ENCODE peak calls at places on chromosomes 2 and 18, in six cellular contexts. C is neuronal stem cell, K is IMR-90, S is trophoblast cell, B is mesenchymal stem cell, F is H1. D is an unnamed sample.

GRCh38 chr2:96510931-96511595 is 5.9 kb upstream of the NEURL3 start:
- DNase-seq in K (no peak), F (no peak), C (no peak), B (no peak), S (no peak), D (no peak)

GRCh38 chr18:63237911-63238710 is 81.5 kb downstream of the BCL2 start:
- DNase-seq in S (peak), B (peak), F (peak), K (peak), C (peak), D (peak)

GRCh38 chr2:217402622-217403383 is 542.9 kb upstream of the TNP1 start:
- DNase-seq in S (no peak), K (no peak), C (no peak), F (no peak), B (no peak), D (no peak)

GRCh38 chr2:241774419-241775222 is 2.0 kb upstream of the GAL3ST2 start:
- DNase-seq in C (no peak), S (no peak), F (no peak), B (peak), K (peak), D (peak)

GRCh38 chr2:96359310-96359709 is 23.7 kb downstream of the NCAPH start:
- DNase-seq in K (no peak), B (no peak), F (no peak), C (no peak), S (no peak), D (no peak)

GRCh38 chr2:241894056-241894641 is 24.6 kb downstream of the RTP5 start:
- DNase-seq in S (peak), K (no peak), F (no peak), B (no peak), C (no peak), D (peak)

GRCh38 chr2:28662468-28663095 is 89.0 kb upstream of the PPP1CB start:
- DNase-seq in F (no peak), C (no peak), B (peak), K (peak), S (no peak), D (no peak)

GRCh38 chr2:15984367-15985255 is 44.3 kb downstream of the MYCN start:
- DNase-seq in F (no peak), S (no peak), B (no peak), K (no peak), C (peak), D (peak)

GRCh38 chr2:222572761-222573174 is 83.1 kb downstream of the FARSB start:
- DNase-seq in B (peak), C (no peak), F (no peak), S (no peak), K (peak), D (no peak)

GRCh38 chr2:42939411-42940206 is 147.2 kb upstream of the HAAO start:
- DNase-seq in B (no peak), S (no peak), K (no peak), C (no peak), F (no peak), D (no peak)

GRCh38 chr2:55151721-55152433 is 80.2 kb downstream of the CLHC1 start:
- DNase-seq in C (no peak), S (no peak), B (peak), F (no peak), K (peak), D (no peak)

GRCh38 chr18:34548120-34548972 is 161.8 kb upstream of the DTNA start:
- DNase-seq in K (no peak), S (no peak), B (no peak), C (no peak), F (peak), D (no peak)

GRCh38 chr18:68847219-68847860 is 49.5 kb downstream of the CCDC102B start:
- DNase-seq in C (no peak), B (peak), F (no peak), K (peak), S (no peak), D (no peak)

GRCh38 chr2:173589604-173590277 is 235.1 kb downstream of the CDCA7 start:
- DNase-seq in S (peak), B (no peak), C (no peak), F (no peak), K (peak), D (no peak)

GRCh38 chr2:152500777-152501176 is 165.8 kb downstream of the FMNL2 start:
- DNase-seq in S (no peak), K (no peak), B (no peak), C (no peak), F (no peak), D (no peak)

GRCh38 chr18:28201056-28201455 is 24.1 kb upstream of the CDH2 start:
- DNase-seq in B (no peak), K (no peak), S (no peak), C (no peak), F (no peak), D (no peak)

GRCh38 chr2:202681688-202682205 is 47.0 kb downstream of the FAM117B start:
- DNase-seq in F (no peak), S (no peak), B (no peak), C (no peak), K (no peak), D (no peak)

GRCh38 chr2:15675456-15676195 is 84.0 kb downstream of the DDX1 start:
- DNase-seq in C (no peak), S (no peak), B (peak), F (no peak), K (no peak), D (no peak)

GRCh38 chr2:58634653-58635347 is 393.7 kb upstream of the FANCL start:
- DNase-seq in B (peak), C (no peak), F (peak), S (peak), K (no peak), D (no peak)

GRCh38 chr2:171798156-171798815 is 95.8 kb downstream of the SLC25A12 start:
- DNase-seq in F (no peak), B (peak), K (peak), C (peak), S (no peak), D (no peak)

GRCh38 chr2:98604547-98604946 is 3.8 kb downstream of the COA5 start:
- DNase-seq in C (no peak), S (no peak), F (no peak), K (no peak), B (no peak), D (no peak)

GRCh38 chr2:109436635-109437225 is 177.0 kb downstream of the SEPTIN10 start:
- DNase-seq in B (no peak), S (no peak), C (no peak), K (no peak), F (no peak), D (no peak)

GRCh38 chr2:62284471-62284870 is 88.6 kb downstream of the B3GNT2 start:
- DNase-seq in B (no peak), S (no peak), C (no peak), K (no peak), F (no peak), D (no peak)

GRCh38 chr2:50613161-50613560 is 418.8 kb downstream of the NRXN1 start:
- DNase-seq in F (no peak), K (peak), S (no peak), B (peak), C (no peak), D (no peak)

GRCh38 chr2:127220102-127220806 is at the start of gene CYP27C1:
- DNase-seq in K (no peak), F (no peak), B (peak), C (peak), S (no peak), D (peak)

GRCh38 chr2:136327162-136327852 is 209.4 kb upstream of the CXCR4 start:
- DNase-seq in S (peak), K (peak), B (peak), C (no peak), F (no peak), D (no peak)

GRCh38 chr18:67300498-67300897 is 216.0 kb downstream of the DSEL start:
- DNase-seq in S (no peak), B (no peak), C (peak), K (no peak), F (no peak), D (no peak)

DNA sequence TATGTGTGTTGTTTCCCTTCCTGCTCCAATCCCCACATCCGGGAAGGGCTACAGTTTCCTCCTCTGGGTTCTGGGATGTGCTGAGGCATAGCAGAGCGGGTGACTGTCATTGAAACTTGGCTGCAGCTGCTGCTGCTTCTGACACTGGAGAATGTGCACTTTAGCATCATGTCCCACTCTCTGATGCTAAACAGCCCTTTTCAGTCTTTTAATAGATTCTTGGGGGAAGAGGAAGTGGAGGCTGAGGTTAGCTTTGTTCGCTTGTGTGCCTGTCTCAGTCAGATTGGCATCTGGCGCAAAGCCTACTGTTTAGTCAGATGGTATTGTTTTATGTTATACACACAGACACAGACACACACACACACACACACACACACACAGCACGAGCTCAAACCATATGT is 136.5 kb upstream of the RND3 start:
- DNase-seq in B (no peak), C (no peak), K (no peak), F (no peak), S (no peak), D (no peak)
- H3K14ac ChIP-seq in B (no peak), C (no peak), K (peak), F (no peak), S (no peak), D (no peak)

GRCh38 chr2:160402997-160403979 is 90.3 kb downstream of the RBMS1 start:
- DNase-seq in F (no peak), K (peak), S (no peak), B (peak), C (no peak), D (no peak)
- H3K14ac ChIP-seq in F (no peak), K (peak), S (no peak), B (no peak), C (no peak), D (no peak)

GRCh38 chr2:37350034-37350433 is 5.6 kb downstream of the QPCT start:
- DNase-seq in K (no peak), B (peak), S (no peak), C (no peak), F (no peak), D (no peak)
- H3K14ac ChIP-seq in K (no peak), B (no peak), S (no peak), C (no peak), F (no peak), D (no peak)

DNA sequence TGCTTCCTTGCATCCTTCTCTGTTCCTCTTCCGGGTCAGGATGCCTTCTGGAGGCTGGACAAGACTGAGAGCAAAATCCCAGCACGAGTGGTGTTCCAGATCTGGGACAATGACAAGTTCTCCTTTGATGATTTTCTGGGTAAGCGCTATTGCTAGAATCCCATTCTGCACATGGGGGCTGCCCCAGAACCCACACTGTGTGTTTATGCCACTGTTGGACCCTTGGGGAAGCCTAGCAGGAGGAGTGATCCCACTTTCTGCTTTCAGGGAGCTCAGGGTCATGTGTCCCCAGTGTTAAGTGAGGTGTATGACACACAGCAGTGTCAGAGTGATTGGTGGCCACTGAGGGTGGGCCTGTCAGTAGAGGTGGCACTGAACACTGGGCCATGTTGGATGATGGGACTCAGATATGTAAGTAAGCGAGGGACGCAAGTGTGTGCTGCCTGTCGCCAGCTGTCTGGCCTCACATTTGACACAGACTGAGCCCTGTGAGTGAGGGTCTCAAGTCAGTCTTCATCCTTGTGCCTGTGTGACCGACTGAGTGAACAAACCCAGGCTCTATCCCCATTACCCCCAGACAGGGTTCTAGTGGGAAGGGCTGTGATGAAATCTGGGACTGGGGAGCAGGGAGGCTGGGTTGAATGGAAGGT is 220.9 kb downstream of the DYSF start:
- DNase-seq in F (no peak), S (no peak), K (no peak), B (no peak), C (no peak), D (peak)
- H3K14ac ChIP-seq in F (no peak), S (no peak), K (no peak), B (no peak), C (no peak), D (no peak)

DNA sequence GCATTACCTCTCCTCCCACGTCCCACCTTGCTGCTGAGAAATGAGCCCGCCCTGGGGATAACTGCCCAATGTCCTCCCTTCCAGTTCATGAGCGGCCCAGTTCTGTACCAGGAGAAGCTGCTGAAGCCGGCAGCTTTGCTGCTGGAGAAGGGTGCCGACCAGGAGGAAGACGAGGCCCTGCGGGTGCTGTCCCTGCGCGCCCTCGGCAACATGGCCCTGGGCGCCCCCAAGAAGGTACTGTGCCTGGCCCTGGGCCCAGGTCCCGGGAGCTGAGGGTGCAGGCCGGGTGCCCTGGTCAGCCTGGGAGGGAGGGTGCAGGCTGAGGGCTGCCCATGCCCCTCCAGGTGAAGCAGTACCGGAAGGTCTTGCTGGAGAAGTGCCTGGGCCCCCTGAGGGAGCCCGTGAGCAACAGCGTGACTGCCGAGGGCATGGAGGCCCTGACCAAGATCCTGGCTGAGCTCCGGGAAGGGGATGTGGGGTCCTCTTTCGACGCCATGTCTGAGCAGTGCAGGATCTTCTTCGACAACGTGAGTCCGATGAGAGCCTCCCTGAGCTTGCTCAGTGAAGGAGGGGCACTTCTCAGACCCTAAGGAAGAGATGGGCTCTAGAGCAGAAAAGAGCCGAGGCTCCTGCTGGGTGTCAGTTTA is 25.7 kb downstream of the HJURP start:
- DNase-seq in K (no peak), C (no peak), B (no peak), F (no peak), S (no peak), D (peak)
- H3K14ac ChIP-seq in K (no peak), C (peak), B (no peak), F (no peak), S (no peak), D (no peak)

GRCh38 chr18:11963991-11964484 is 17.3 kb upstream of the IMPA2 start:
- DNase-seq in C (no peak), B (no peak), K (peak), S (no peak), F (no peak), D (no peak)

GRCh38 chr18:11957636-11958035 is 23.7 kb upstream of the IMPA2 start:
- DNase-seq in C (no peak), F (no peak), B (no peak), K (no peak), S (no peak), D (no peak)

GRCh38 chr18:11960743-11961380 is 20.4 kb upstream of the IMPA2 start:
- DNase-seq in S (no peak), F (no peak), C (no peak), B (no peak), K (no peak), D (no peak)

GRCh38 chr18:11956371-11957308 is 24.7 kb upstream of the IMPA2 start:
- DNase-seq in B (no peak), F (no peak), S (peak), C (no peak), K (no peak), D (peak)

DNA sequence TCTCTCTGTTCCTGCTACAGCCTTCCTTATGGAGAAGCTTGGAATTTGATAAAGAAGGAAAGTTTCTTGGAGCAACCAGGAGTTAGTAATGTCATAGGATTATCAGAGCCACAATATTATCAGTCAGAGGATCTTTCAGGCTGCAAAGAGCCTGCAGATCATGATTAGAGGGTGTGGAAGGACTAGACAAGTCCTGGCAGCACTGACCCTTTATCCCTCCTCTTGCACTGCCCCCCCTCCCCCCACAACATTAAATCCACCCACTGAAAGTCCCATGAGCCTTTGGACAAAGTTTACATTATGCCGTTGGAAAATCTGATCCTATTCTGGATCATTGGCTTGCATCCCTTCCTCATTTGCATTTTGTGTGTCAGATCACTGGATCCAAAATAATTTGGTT is 18.7 kb upstream of the IMPA2 start:
- DNase-seq in S (no peak), K (no peak), C (no peak), F (no peak), B (peak), D (no peak)
- H3K14ac ChIP-seq in S (no peak), K (peak), C (no peak), F (no peak), B (no peak), D (no peak)

D was measured in H9.